ENCODE peak calls at places on chromosomes 16 and 17, in nine cellular contexts. One of them, this sample, is unnamed.
A peak's percentile ranks its signal among the peaks of the same experiment; 100 is the strongest.

GRCh38 chr16:8878523-8878911 is 3.6 kb upstream of the LITAFD start:
- DNase-seq in choroid plexus epithelial cell: peak; percentile 71
- DNase-seq in AG10803: peak; percentile 90
- DNase-seq in gastrocnemius medialis: no peak
- DNase-seq in AG04449: peak; percentile 51
- DNase-seq in astrocyte of the spinal cord: peak; percentile 59
- DNase-seq in transverse colon: no peak
- DNase-seq in lung: no peak
- DNase-seq in fibroblast of lung: peak; percentile 79
- DNase-seq in this sample: peak; percentile 68

GRCh38 chr16:65515193-65515592 is 393.3 kb upstream of the CDH11 start:
- DNase-seq in choroid plexus epithelial cell: no peak
- DNase-seq in AG10803: no peak
- DNase-seq in gastrocnemius medialis: no peak
- DNase-seq in AG04449: no peak
- DNase-seq in astrocyte of the spinal cord: no peak
- DNase-seq in transverse colon: no peak
- DNase-seq in lung: no peak
- DNase-seq in fibroblast of lung: peak; percentile 60
- DNase-seq in this sample: no peak

GRCh38 chr16:10657925-10658324 is 36.8 kb downstream of the TEKT5 start:
- DNase-seq in choroid plexus epithelial cell: no peak
- DNase-seq in AG10803: no peak
- DNase-seq in gastrocnemius medialis: no peak
- DNase-seq in AG04449: no peak
- DNase-seq in astrocyte of the spinal cord: no peak
- DNase-seq in transverse colon: no peak
- DNase-seq in lung: no peak
- DNase-seq in fibroblast of lung: no peak
- DNase-seq in this sample: no peak

GRCh38 chr17:28189667-28190066 is 129.3 kb upstream of the TMEM97 start:
- DNase-seq in choroid plexus epithelial cell: no peak
- DNase-seq in AG10803: no peak
- DNase-seq in gastrocnemius medialis: no peak
- DNase-seq in AG04449: no peak
- DNase-seq in astrocyte of the spinal cord: no peak
- DNase-seq in transverse colon: no peak
- DNase-seq in lung: no peak
- DNase-seq in fibroblast of lung: no peak
- DNase-seq in this sample: no peak

GRCh38 chr17:65430209-65430833 is 131.1 kb downstream of the AXIN2 start:
- DNase-seq in choroid plexus epithelial cell: no peak
- DNase-seq in AG10803: no peak
- DNase-seq in gastrocnemius medialis: no peak
- DNase-seq in AG04449: no peak
- DNase-seq in astrocyte of the spinal cord: no peak
- DNase-seq in transverse colon: no peak
- DNase-seq in lung: no peak
- DNase-seq in fibroblast of lung: no peak
- DNase-seq in this sample: no peak

GRCh38 chr17:69335018-69335417 is 8.1 kb upstream of the ABCA5 start:
- DNase-seq in choroid plexus epithelial cell: peak; percentile 79
- DNase-seq in AG10803: peak; percentile 59
- DNase-seq in gastrocnemius medialis: no peak
- DNase-seq in AG04449: no peak
- DNase-seq in astrocyte of the spinal cord: peak; percentile 42
- DNase-seq in transverse colon: no peak
- DNase-seq in lung: no peak
- DNase-seq in fibroblast of lung: peak; percentile 39
- DNase-seq in this sample: peak; percentile 54

GRCh38 chr16:78297066-78297666 is 197.7 kb downstream of the WWOX start:
- DNase-seq in choroid plexus epithelial cell: no peak
- DNase-seq in AG10803: no peak
- DNase-seq in gastrocnemius medialis: no peak
- DNase-seq in AG04449: no peak
- DNase-seq in astrocyte of the spinal cord: peak; percentile 4
- DNase-seq in transverse colon: no peak
- DNase-seq in lung: no peak
- DNase-seq in fibroblast of lung: peak; percentile 12
- DNase-seq in this sample: no peak

GRCh38 chr16:13793788-13794461 is 126.0 kb upstream of the ERCC4 start:
- DNase-seq in choroid plexus epithelial cell: no peak
- DNase-seq in AG10803: no peak
- DNase-seq in gastrocnemius medialis: no peak
- DNase-seq in AG04449: no peak
- DNase-seq in astrocyte of the spinal cord: no peak
- DNase-seq in transverse colon: no peak
- DNase-seq in lung: no peak
- DNase-seq in fibroblast of lung: no peak
- DNase-seq in this sample: no peak

GRCh38 chr17:68210570-68210969 is 37.3 kb upstream of the AMZ2 start:
- DNase-seq in choroid plexus epithelial cell: no peak
- DNase-seq in AG10803: no peak
- DNase-seq in gastrocnemius medialis: no peak
- DNase-seq in AG04449: no peak
- DNase-seq in astrocyte of the spinal cord: no peak
- DNase-seq in transverse colon: no peak
- DNase-seq in lung: no peak
- DNase-seq in fibroblast of lung: no peak
- DNase-seq in this sample: no peak

GRCh38 chr17:68204736-68205135 is 43.1 kb upstream of the AMZ2 start:
- DNase-seq in choroid plexus epithelial cell: no peak
- DNase-seq in AG10803: no peak
- DNase-seq in gastrocnemius medialis: no peak
- DNase-seq in AG04449: no peak
- DNase-seq in astrocyte of the spinal cord: no peak
- DNase-seq in transverse colon: no peak
- DNase-seq in lung: peak; percentile 64
- DNase-seq in fibroblast of lung: no peak
- DNase-seq in this sample: peak; percentile 8

GRCh38 chr17:68205251-68205807 is 42.5 kb upstream of the AMZ2 start:
- DNase-seq in choroid plexus epithelial cell: peak; percentile 84
- DNase-seq in AG10803: peak; percentile 81
- DNase-seq in gastrocnemius medialis: peak; percentile 87
- DNase-seq in AG04449: peak; percentile 17
- DNase-seq in astrocyte of the spinal cord: peak; percentile 86
- DNase-seq in transverse colon: peak; percentile 93
- DNase-seq in lung: peak; percentile 91
- DNase-seq in fibroblast of lung: peak; percentile 79
- DNase-seq in this sample: peak; percentile 96

DNA sequence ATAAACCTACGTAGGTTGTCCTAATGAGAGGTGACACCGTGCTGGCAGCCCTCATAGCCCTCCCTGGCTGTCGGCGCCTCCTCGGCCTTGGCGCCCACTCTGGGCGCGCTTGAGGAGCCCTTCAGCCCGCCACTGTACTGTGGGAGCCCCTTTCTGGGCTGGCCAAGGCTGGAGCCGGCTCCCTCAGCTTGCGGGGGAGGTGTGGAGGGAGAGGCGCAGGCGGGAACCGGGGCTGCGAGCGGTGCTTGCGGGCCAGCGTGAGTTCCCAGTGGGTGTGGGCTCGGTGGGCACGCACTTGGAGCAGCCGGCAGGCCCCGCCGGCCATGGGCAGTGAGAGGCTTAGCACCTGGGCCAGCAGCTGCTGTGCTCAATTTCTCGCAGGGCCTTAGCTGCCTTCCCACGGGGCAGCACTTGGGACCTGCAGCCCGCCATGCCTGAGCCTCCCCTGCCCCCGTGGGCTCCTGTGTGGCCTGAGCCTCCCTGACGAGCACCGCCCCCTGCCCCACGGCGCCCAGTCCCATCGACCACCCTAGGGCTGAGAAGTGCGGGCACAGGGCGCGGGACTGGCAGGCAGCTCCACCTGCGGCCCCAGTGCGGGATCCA is 40.1 kb upstream of the AMZ2 start:
- DNase-seq in choroid plexus epithelial cell: no peak
- DNase-seq in AG10803: no peak
- DNase-seq in gastrocnemius medialis: no peak
- DNase-seq in AG04449: no peak
- DNase-seq in astrocyte of the spinal cord: no peak
- DNase-seq in transverse colon: no peak
- DNase-seq in lung: no peak
- DNase-seq in fibroblast of lung: no peak
- DNase-seq in this sample: no peak
- TF ChIP-seq CTCF in choroid plexus epithelial cell: no peak
- TF ChIP-seq CTCF in AG10803: no peak
- TF ChIP-seq CTCF in gastrocnemius medialis: no peak
- TF ChIP-seq CTCF in AG04449: no peak
- TF ChIP-seq CTCF in astrocyte of the spinal cord: no peak
- TF ChIP-seq CTCF in transverse colon: no peak
- TF ChIP-seq CTCF in lung: no peak
- TF ChIP-seq CTCF in fibroblast of lung: no peak
- TF ChIP-seq CTCF in this sample: no peak

GRCh38 chr16:73230651-73231050 is 182.7 kb upstream of the ZFHX3 start:
- DNase-seq in choroid plexus epithelial cell: no peak
- DNase-seq in AG10803: no peak
- DNase-seq in gastrocnemius medialis: no peak
- DNase-seq in AG04449: no peak
- DNase-seq in astrocyte of the spinal cord: no peak
- DNase-seq in transverse colon: no peak
- DNase-seq in lung: no peak
- DNase-seq in fibroblast of lung: no peak
- DNase-seq in this sample: no peak
- H3K4me3 ChIP-seq in choroid plexus epithelial cell: no peak overlapping the region
- H3K4me3 ChIP-seq in AG10803: no peak overlapping the region
- H3K4me3 ChIP-seq in gastrocnemius medialis: no peak overlapping the region
- H3K4me3 ChIP-seq in AG04449: no peak overlapping the region
- H3K4me3 ChIP-seq in astrocyte of the spinal cord: no peak overlapping the region
- H3K4me3 ChIP-seq in transverse colon: no peak overlapping the region
- H3K4me3 ChIP-seq in lung: no peak overlapping the region
- H3K4me3 ChIP-seq in fibroblast of lung: no peak overlapping the region
- H3K4me3 ChIP-seq in this sample: no peak overlapping the region

DNA sequence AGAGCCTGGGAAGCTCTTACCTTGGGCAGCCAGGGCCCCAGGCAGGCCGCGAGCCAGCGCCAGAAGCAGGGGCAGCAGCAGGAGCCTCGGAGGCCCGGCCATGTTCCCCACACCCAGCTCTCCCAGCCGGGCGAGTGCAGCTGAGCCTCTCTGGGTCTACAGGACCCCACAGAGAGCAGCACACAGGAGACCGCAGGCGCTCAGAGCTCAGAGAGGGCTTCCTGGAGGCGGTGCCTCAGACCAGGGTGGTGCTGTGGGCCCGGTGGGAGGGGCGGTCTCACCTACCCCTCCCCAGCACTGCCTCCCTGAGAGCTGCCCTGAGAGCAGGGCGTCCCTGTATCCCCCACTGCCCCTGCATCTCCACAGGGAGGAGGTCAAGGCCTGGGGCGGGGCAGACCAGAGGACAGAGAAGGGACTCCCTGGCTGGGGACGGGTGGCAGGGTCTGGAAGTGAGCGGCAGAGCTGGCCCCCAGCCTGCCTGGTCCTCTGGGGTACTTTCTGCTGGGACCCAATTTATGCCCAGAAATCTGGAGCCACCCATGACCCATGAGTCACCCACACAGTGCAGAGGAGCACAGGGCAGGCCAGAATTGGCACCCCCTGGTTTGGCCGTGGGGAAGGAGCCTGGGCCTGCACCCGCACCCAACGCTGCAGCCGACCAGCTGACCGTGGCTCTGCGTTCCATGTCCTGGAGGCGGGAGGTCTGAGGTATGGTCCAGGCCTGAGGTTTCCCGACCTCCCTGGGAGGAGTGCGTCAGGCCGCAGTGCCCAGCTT is at the start of gene CD7:
- DNase-seq in choroid plexus epithelial cell: no peak
- DNase-seq in AG10803: no peak
- DNase-seq in gastrocnemius medialis: no peak
- DNase-seq in AG04449: no peak
- DNase-seq in astrocyte of the spinal cord: no peak
- DNase-seq in transverse colon: no peak
- DNase-seq in lung: no peak
- DNase-seq in fibroblast of lung: no peak
- DNase-seq in this sample: no peak
- TF ChIP-seq CTCF in choroid plexus epithelial cell: no peak
- TF ChIP-seq CTCF in AG10803: no peak
- TF ChIP-seq CTCF in gastrocnemius medialis: no peak
- TF ChIP-seq CTCF in AG04449: no peak
- TF ChIP-seq CTCF in astrocyte of the spinal cord: no peak
- TF ChIP-seq CTCF in transverse colon: no peak
- TF ChIP-seq CTCF in lung: no peak
- TF ChIP-seq CTCF in fibroblast of lung: no peak
- TF ChIP-seq CTCF in this sample: no peak

GRCh38 chr16:50275428-50276127 is 9.2 kb downstream of the ADCY7 start:
- DNase-seq in choroid plexus epithelial cell: no peak
- DNase-seq in AG10803: no peak
- DNase-seq in gastrocnemius medialis: no peak
- DNase-seq in AG04449: no peak
- DNase-seq in astrocyte of the spinal cord: no peak
- DNase-seq in transverse colon: no peak
- DNase-seq in lung: no peak
- DNase-seq in fibroblast of lung: no peak
- DNase-seq in this sample: no peak

GRCh38 chr16:50276128-50276444 is 9.7 kb downstream of the ADCY7 start:
- DNase-seq in choroid plexus epithelial cell: no peak
- DNase-seq in AG10803: no peak
- DNase-seq in gastrocnemius medialis: no peak
- DNase-seq in AG04449: no peak
- DNase-seq in astrocyte of the spinal cord: no peak
- DNase-seq in transverse colon: no peak
- DNase-seq in lung: no peak
- DNase-seq in fibroblast of lung: no peak
- DNase-seq in this sample: no peak

GRCh38 chr16:50273382-50273690 is 7.0 kb downstream of the ADCY7 start:
- DNase-seq in choroid plexus epithelial cell: no peak
- DNase-seq in AG10803: no peak
- DNase-seq in gastrocnemius medialis: no peak
- DNase-seq in AG04449: no peak
- DNase-seq in astrocyte of the spinal cord: no peak
- DNase-seq in transverse colon: no peak
- DNase-seq in lung: no peak
- DNase-seq in fibroblast of lung: no peak
- DNase-seq in this sample: no peak

GRCh38 chr16:50273888-50274770 is 7.8 kb downstream of the ADCY7 start:
- DNase-seq in choroid plexus epithelial cell: no peak
- DNase-seq in AG10803: no peak
- DNase-seq in gastrocnemius medialis: no peak
- DNase-seq in AG04449: no peak
- DNase-seq in astrocyte of the spinal cord: no peak
- DNase-seq in transverse colon: peak; percentile 60
- DNase-seq in lung: no peak
- DNase-seq in fibroblast of lung: no peak
- DNase-seq in this sample: no peak

DNA sequence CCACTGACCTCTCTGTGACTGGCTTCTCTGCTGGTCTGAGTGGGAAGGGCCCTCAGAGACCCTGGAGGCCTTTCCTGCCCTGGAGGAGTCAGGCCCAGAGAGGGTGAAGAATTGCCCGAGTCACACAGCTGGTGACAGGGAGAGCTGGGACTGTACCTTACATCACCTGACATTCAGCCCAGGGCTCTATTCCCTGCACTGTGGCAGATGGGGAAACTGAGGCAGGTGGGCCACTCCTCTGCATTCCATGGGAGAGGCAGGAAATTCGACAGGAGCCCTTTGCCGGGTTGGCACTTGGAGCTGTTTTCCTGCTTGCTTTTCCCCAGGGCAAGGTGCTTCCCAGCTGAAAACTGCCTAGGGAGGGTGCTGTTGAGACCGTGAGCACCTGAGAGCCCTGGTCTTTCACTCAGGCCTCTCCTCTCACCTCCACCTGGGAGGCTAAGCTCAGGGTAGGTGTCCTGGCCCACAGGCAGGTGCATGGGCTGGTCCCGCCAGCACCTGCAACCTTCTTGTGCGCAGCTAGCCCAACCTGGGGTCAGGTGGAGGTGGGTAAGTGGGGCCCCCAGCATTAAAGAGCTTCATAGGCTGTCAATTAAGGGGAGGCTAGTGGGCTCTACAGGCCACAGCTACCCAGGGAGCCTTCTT is 8.5 kb downstream of the ADCY7 start:
- DNase-seq in choroid plexus epithelial cell: no peak
- DNase-seq in AG10803: no peak
- DNase-seq in gastrocnemius medialis: no peak
- DNase-seq in AG04449: no peak
- DNase-seq in astrocyte of the spinal cord: no peak
- DNase-seq in transverse colon: no peak
- DNase-seq in lung: no peak
- DNase-seq in fibroblast of lung: no peak
- DNase-seq in this sample: no peak
- H3K4me3 ChIP-seq in choroid plexus epithelial cell: no peak overlapping the region
- H3K4me3 ChIP-seq in AG10803: no peak overlapping the region
- H3K4me3 ChIP-seq in gastrocnemius medialis: no peak overlapping the region
- H3K4me3 ChIP-seq in AG04449: no peak overlapping the region
- H3K4me3 ChIP-seq in astrocyte of the spinal cord: no peak overlapping the region
- H3K4me3 ChIP-seq in transverse colon: peak overlapping the region; percentile 23
- H3K4me3 ChIP-seq in lung: peak overlapping the region; percentile 18
- H3K4me3 ChIP-seq in fibroblast of lung: no peak overlapping the region
- H3K4me3 ChIP-seq in this sample: no peak overlapping the region